ENCODE peak calls at places on chromosomes 2 and 18, in five cellular contexts. J, S, X, B and L are unnamed samples. For H3K4me1, the result is how much of the 10 kb centered on the place peaks cover.

GRCh38 chr2:204234879-204235278 is 298.3 kb downstream of the ICOS start:
- DNase-seq in J (no peak), S (no peak), X (peak), B (no peak), L (no peak)

GRCh38 chr2:6975988-6976387 is 58.8 kb downstream of the RNF144A start:
- DNase-seq in J (peak), S (no peak), X (no peak), B (no peak), L (no peak)

GRCh38 chr2:172329404-172330059 is 97.9 kb upstream of the ITGA6 start:
- DNase-seq in J (no peak), S (peak), X (no peak), B (no peak), L (no peak)

GRCh38 chr2:53880756-53881155 is 21.0 kb upstream of the GPR75 start:
- DNase-seq in J (no peak), S (no peak), X (peak), B (no peak), L (no peak)

GRCh38 chr2:200144571-200144970 is 161.9 kb upstream of the SPATS2L start:
- DNase-seq in J (no peak), S (no peak), X (no peak), B (no peak), L (no peak)

GRCh38 chr2:42792087-42792582 is 248 bp downstream of the HAAO start:
- DNase-seq in J (no peak), S (no peak), X (no peak), B (no peak), L (no peak)

GRCh38 chr2:40668435-40668834 is 216.5 kb upstream of the SLC8A1 start:
- DNase-seq in J (no peak), S (no peak), X (peak), B (no peak), L (peak)

GRCh38 chr2:240810199-240810598 is 9.8 kb downstream of the KIF1A start:
- DNase-seq in J (no peak), S (no peak), X (peak), B (no peak), L (no peak)

GRCh38 chr2:129611456-129611855 is 368.0 kb upstream of the RAB6C start:
- DNase-seq in J (no peak), S (no peak), X (no peak), B (no peak), L (no peak)

GRCh38 chr2:220499281-220499680 is 871.9 kb downstream of the SLC4A3 start:
- DNase-seq in J (no peak), S (peak), X (peak), B (no peak), L (peak)

GRCh38 chr18:44497294-44497693 is 183.4 kb upstream of the SETBP1 start:
- DNase-seq in J (no peak), S (no peak), X (no peak), B (no peak), L (no peak)
- H3K4me1 ChIP-seq in J (under half), S (under half), X (under half), B (under half), L (under half)

GRCh38 chr2:98087447-98088065 is 589 bp downstream of the VWA3B start:
- DNase-seq in J (no peak), S (no peak), X (peak), B (no peak), L (no peak)

GRCh38 chr2:98084869-98085238 is 2.1 kb upstream of the VWA3B start:
- DNase-seq in J (no peak), S (no peak), X (no peak), B (no peak), L (no peak)

GRCh38 chr2:98088261-98088660 is 1.3 kb downstream of the VWA3B start:
- DNase-seq in J (no peak), S (no peak), X (no peak), B (no peak), L (no peak)

GRCh38 chr2:98085649-98086048 is 1.3 kb upstream of the VWA3B start:
- DNase-seq in J (no peak), S (no peak), X (no peak), B (no peak), L (no peak)

DNA sequence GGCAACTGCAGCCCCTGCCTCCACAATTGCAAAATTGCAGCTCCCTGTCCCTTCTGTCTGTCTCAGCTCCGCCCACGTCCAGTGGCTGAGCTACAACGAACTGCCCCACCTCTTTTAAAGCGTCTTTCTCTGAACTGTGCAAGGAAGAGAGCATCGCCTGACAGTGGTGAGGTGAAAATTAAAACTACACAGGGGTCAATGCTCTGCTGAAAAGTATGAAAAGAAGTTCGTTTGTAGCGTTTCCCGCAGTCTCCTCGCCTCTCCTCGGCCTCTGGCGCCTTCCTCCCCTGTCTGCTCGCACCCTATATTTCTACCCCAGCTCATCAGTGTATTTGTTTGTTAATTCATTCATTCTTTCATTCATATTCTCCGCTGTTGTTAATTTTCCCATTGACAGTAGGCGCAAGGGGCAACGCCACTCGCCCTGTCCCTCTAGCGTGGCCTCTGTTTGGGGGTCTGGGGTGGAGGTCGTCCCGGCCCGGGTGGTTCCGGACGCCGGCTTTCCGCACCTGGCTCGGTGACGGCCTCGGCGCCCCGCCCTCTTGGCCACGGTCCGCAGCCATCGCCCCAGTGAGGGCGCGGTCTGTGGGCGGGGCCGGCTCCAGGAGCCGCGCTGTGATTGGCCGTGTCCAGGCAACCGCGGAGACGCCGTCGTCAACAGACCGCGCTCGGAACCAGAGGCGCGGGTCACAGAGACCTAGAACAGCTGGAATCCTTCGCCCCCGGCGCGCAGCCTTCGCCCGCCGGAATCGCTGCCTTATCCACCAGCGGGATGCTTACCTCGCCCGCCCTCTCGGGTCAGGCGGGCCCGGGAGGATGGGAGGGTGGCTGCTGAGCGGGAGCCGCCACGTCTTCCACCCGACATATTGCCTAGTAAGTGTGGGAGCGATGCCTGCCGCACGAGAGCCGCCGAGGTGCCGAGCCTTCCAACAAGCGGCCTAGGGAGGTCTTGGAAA is at the start of gene VWA3B:
- DNase-seq in J (peak), S (peak), X (peak), B (no peak), L (peak)
- H3K4me3 ChIP-seq in J (peak), S (peak), X (peak), B (peak), L (peak)

DNA sequence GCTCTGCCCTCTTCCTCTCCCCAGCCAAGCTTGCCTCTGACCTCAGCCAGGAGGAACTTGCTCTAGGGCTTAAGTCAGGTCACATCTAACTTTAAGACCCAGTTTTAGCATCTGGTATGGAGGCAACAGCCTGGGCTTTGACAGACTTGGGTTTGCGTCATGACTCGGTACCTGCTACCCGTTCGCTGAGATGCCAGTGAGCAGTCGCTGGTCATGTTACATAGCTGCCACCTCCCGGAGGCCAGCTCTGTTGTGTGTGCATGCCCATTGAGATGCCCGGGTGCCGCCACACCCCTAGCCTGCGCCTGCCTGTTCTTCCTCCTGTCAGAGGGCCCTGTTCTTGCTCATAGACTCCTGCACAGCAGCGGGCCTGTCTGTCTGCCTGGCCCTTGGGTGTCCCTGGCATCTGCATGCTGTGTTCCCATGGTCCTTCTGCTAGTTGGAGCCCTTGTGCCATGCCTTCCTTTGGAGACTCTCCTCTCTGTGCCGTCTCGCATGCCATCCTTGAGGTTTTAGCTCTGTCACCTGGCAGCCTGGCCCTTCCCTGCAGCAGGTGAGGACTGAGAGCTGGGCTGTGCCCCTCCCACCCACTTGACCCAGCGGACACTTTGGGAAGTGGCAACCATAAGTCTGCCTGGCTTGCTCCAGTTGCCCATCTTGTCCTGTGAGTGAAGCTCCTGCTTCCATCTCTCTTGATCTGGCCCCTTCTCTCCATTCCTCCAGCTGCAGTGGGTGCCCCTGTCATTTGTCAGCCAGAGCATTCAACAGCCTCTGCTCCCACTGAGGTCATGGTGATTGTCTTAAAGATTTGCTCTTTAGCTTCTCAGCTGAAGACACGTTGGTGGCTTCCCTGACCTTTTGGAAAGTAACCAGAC is 24.9 kb downstream of the ASAP2 start:
- DNase-seq in J (no peak), S (no peak), X (no peak), B (no peak), L (no peak)
- H3K4me1 ChIP-seq in J (half or more), S (half or more), X (under half), B (under half), L (under half)

GRCh38 chr2:159612255-159612901 is 4.0 kb downstream of the BAZ2B start:
- DNase-seq in J (no peak), S (no peak), X (peak), B (no peak), L (no peak)
- H3K4me3 ChIP-seq in J (no peak), S (peak), X (peak), B (no peak), L (peak)

GRCh38 chr2:237734905-237735623 is 63.5 kb upstream of the RBM44 start:
- DNase-seq in J (no peak), S (no peak), X (no peak), B (no peak), L (no peak)

GRCh38 chr2:237732070-237732469 is 66.5 kb upstream of the RBM44 start:
- DNase-seq in J (no peak), S (no peak), X (no peak), B (no peak), L (no peak)

GRCh38 chr2:237732790-237733349 is 65.7 kb upstream of the RBM44 start:
- DNase-seq in J (no peak), S (peak), X (no peak), B (no peak), L (peak)

GRCh38 chr2:237735762-237736161 is 62.8 kb upstream of the RBM44 start:
- DNase-seq in J (no peak), S (no peak), X (no peak), B (no peak), L (no peak)

DNA sequence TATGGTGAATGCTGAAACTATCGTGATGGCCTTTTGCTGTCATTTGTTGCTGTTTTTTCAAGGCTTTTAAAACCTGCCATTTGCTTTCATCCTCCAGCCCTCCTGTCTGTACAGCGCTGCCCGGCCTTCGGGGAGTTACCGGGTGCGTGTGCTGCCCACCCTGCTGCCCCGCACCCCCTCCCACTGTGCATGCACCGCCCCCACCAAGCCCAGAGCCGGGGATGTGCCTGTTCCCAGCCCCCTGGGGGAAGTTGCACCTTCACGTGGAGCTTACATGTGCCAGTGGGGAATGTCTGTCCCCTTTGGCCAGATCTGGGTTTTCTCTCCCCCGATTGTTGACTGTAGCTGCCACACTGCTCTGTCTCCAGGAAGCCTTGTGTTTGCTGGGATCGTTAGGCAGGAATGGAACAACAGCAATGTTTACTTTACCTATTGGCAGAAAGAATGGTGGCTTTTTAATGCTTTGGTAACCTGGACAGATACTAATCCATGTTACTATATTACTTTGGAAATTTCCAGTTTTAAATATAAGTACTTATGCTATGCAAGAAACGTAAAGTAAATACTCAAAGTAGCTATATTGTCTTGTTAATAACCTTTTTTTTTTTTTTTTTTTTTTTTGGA is 64.8 kb upstream of the RBM44 start:
- DNase-seq in J (no peak), S (no peak), X (no peak), B (no peak), L (no peak)
- H3K4me1 ChIP-seq in J (under half), S (half or more), X (under half), B (half or more), L (half or more)

GRCh38 chr2:126971162-126971480 is 72.4 kb downstream of the TEX51 start:
- DNase-seq in J (no peak), S (no peak), X (no peak), B (no peak), L (no peak)
- H3K4me3 ChIP-seq in J (no peak), S (no peak), X (no peak), B (no peak), L (peak)

GRCh38 chr2:238865015-238865719 is 17.3 kb downstream of the TWIST2 start:
- DNase-seq in J (no peak), S (no peak), X (no peak), B (no peak), L (no peak)
- H3K4me1 ChIP-seq in J (under half), S (under half), X (under half), B (under half), L (under half)

GRCh38 chr2:235670974-235671787 is 177.3 kb downstream of the AGAP1 start:
- DNase-seq in J (no peak), S (no peak), X (no peak), B (no peak), L (no peak)
- H3K4me3 ChIP-seq in J (peak), S (peak), X (peak), B (no peak), L (peak)